ENCODE peak calls at places on chromosome 14, in seven cellular contexts. X, B, G, U, O, F and H are unnamed samples.

GRCh38 chr14:73732006-73732405 is 17.8 kb upstream of the PNMA1 start:
- DNase-seq in O (no peak), G (no peak), F (no peak), U (no peak), X (no peak), B (no peak), H (no peak)

GRCh38 chr14:24392327-24393098 is 6.3 kb upstream of the NYNRIN start:
- DNase-seq in B (no peak), X (peak), O (no peak), U (no peak), G (no peak), F (peak), H (no peak)

GRCh38 chr14:64628940-64629403 is 75.3 kb upstream of the PLEKHG3 start:
- DNase-seq in B (no peak), F (peak), O (no peak), G (no peak), X (no peak), U (no peak), H (no peak)

GRCh38 chr14:59632381-59632780 is 55.8 kb upstream of the CCDC175 start:
- DNase-seq in O (no peak), G (peak), X (peak), B (peak), U (peak), F (peak), H (peak)

GRCh38 chr14:54166049-54166950 is 209.7 kb upstream of the BMP4 start:
- DNase-seq in F (peak), X (no peak), G (no peak), O (no peak), B (no peak), U (no peak), H (no peak)

GRCh38 chr14:68791078-68791983 is 1.5 kb downstream of the ZFP36L1 start:
- DNase-seq in X (peak), O (no peak), F (peak), G (no peak), U (no peak), B (no peak), H (peak)

GRCh38 chr14:94638330-94638729 is 26.1 kb downstream of the SERPINA3 start:
- DNase-seq in G (no peak), B (no peak), U (no peak), F (no peak), O (no peak), X (no peak), H (no peak)

GRCh38 chr14:99899578-99900178 is 106.5 kb downstream of the EML1 start:
- DNase-seq in F (peak), B (no peak), G (no peak), X (no peak), O (no peak), U (no peak), H (no peak)

GRCh38 chr14:63773504-63773903 is 45.6 kb upstream of the SGPP1 start:
- DNase-seq in U (no peak), G (no peak), X (no peak), F (no peak), O (no peak), B (no peak), H (no peak)

GRCh38 chr14:105317546-105317945 is 3.0 kb downstream of the PACS2 start:
- DNase-seq in O (peak), X (no peak), B (no peak), F (no peak), G (no peak), U (no peak), H (peak)

GRCh38 chr14:49505026-49505766 is 81.0 kb downstream of the RPS29 start:
- DNase-seq in F (peak), X (no peak), G (no peak), B (no peak), U (no peak), O (no peak), H (no peak)

GRCh38 chr14:98853063-98853729 is 418.8 kb downstream of the BCL11B start:
- DNase-seq in O (no peak), G (no peak), U (no peak), B (no peak), F (no peak), X (no peak), H (no peak)

GRCh38 chr14:26528415-26529182 is 69.2 kb downstream of the NOVA1 start:
- DNase-seq in B (no peak), O (no peak), F (no peak), X (peak), U (no peak), G (no peak), H (no peak)

GRCh38 chr14:28635387-28635786 is 131.2 kb upstream of the FOXG1 start:
- DNase-seq in X (no peak), G (peak), O (no peak), U (peak), B (peak), F (peak), H (no peak)

GRCh38 chr14:23601845-23602180 is 23.2 kb upstream of the JPH4 start:
- DNase-seq in U (no peak), B (no peak), F (no peak), G (peak), X (no peak), O (no peak), H (no peak)

GRCh38 chr14:95515080-95515489 is 1.4 kb downstream of the SYNE3 start:
- DNase-seq in F (no peak), O (peak), X (no peak), B (no peak), G (no peak), U (peak), H (peak)

GRCh38 chr14:61598980-61599379 is 96.3 kb upstream of the HIF1A start:
- DNase-seq in O (no peak), U (no peak), X (no peak), B (no peak), F (no peak), G (peak), H (peak)

GRCh38 chr14:81303258-81303935 is 82.6 kb upstream of the GTF2A1 start:
- DNase-seq in F (peak), B (no peak), O (peak), G (peak), X (peak), U (no peak), H (peak)

GRCh38 chr14:73258845-73259611 is 21.7 kb downstream of the PAPLN start:
- DNase-seq in O (peak), X (no peak), G (no peak), U (no peak), F (no peak), B (no peak), H (no peak)

GRCh38 chr14:26773906-26774593 is 176.2 kb upstream of the NOVA1 start:
- DNase-seq in O (no peak), F (peak), B (no peak), U (no peak), X (no peak), G (no peak), H (no peak)

GRCh38 chr14:53389207-53389606 is 236.1 kb upstream of the DDHD1 start:
- DNase-seq in U (no peak), O (no peak), F (peak), G (no peak), X (no peak), B (no peak), H (no peak)

GRCh38 chr14:29798078-29798477 is 129.6 kb downstream of the PRKD1 start:
- DNase-seq in F (no peak), B (no peak), O (no peak), G (no peak), U (no peak), X (no peak), H (no peak)

GRCh38 chr14:100237735-100238418 is 1.1 kb upstream of the YY1 start:
- DNase-seq in U (no peak), G (peak), B (peak), X (peak), O (no peak), F (peak), H (peak)

GRCh38 chr14:52463375-52463774 is 88.9 kb downstream of the TXNDC16 start:
- DNase-seq in X (no peak), U (no peak), G (no peak), F (no peak), B (no peak), O (no peak), H (no peak)

GRCh38 chr14:20632831-20633771 is 8.4 kb downstream of the OR6S1 start:
- DNase-seq in F (peak), O (peak), U (peak), X (peak), G (peak), B (peak), H (peak)

GRCh38 chr14:99327050-99327449 is 55.1 kb upstream of the BCL11B start:
- DNase-seq in F (no peak), O (no peak), B (no peak), U (no peak), X (peak), G (no peak), H (no peak)

GRCh38 chr14:80575763-80576162 is 364.5 kb upstream of the DIO2 start:
- DNase-seq in X (no peak), G (no peak), B (no peak), F (peak), O (no peak), U (no peak), H (no peak)

GRCh38 chr14:26394114-26394855 is 203.5 kb downstream of the NOVA1 start:
- DNase-seq in G (no peak), U (no peak), B (no peak), F (peak), O (no peak), X (no peak), H (no peak)

GRCh38 chr14:34693228-34693939 is 21.0 kb downstream of the CFL2 start:
- DNase-seq in U (no peak), G (peak), X (peak), F (peak), B (no peak), O (no peak), H (peak)

GRCh38 chr14:20381341-20381740 is 32.0 kb downstream of the TEP1 start:
- DNase-seq in X (no peak), G (no peak), B (no peak), U (no peak), O (no peak), F (no peak), H (no peak)

GRCh38 chr14:42513837-42514236 is 907.2 kb downstream of the LRFN5 start:
- DNase-seq in X (no peak), F (no peak), B (no peak), U (no peak), G (no peak), O (no peak), H (no peak)

GRCh38 chr14:54685286-54685845 is 118.4 kb downstream of the SAMD4A start:
- DNase-seq in O (no peak), U (no peak), B (no peak), G (no peak), X (no peak), F (no peak), H (no peak)

GRCh38 chr14:68584786-68585185 is 208.1 kb downstream of the ZFP36L1 start:
- DNase-seq in G (no peak), F (no peak), B (no peak), O (no peak), X (no peak), U (no peak), H (no peak)

GRCh38 chr14:63650336-63650952 is 8.8 kb upstream of the WDR89 start:
- DNase-seq in F (no peak), G (no peak), U (no peak), O (no peak), X (no peak), B (no peak), H (peak)

GRCh38 chr14:38961136-38961535 is 141.9 kb downstream of the SEC23A start:
- DNase-seq in X (no peak), O (no peak), F (no peak), U (no peak), B (no peak), G (no peak), H (no peak)

GRCh38 chr14:50059773-50060629 is 56.4 kb downstream of the VCPKMT start:
- DNase-seq in F (no peak), G (peak), O (no peak), X (peak), U (no peak), B (no peak), H (no peak)

GRCh38 chr14:37251778-37252177 is 54.0 kb downstream of the MIPOL1 start:
- DNase-seq in U (no peak), G (peak), F (peak), B (no peak), O (no peak), X (no peak), H (no peak)

GRCh38 chr14:76599141-76599540 is 162.1 kb upstream of the VASH1 start:
- DNase-seq in U (no peak), O (no peak), X (no peak), F (no peak), G (no peak), B (no peak), H (no peak)

GRCh38 chr14:70709726-70710382 is 68.1 kb downstream of the TTC9 start:
- DNase-seq in B (no peak), U (no peak), G (peak), X (no peak), O (no peak), F (peak), H (no peak)

GRCh38 chr14:104700747-104701215 is 11.4 kb downstream of the INF2 start:
- DNase-seq in U (no peak), G (no peak), O (no peak), X (no peak), B (no peak), F (no peak), H (no peak)

GRCh38 chr14:93156693-93157369 is 27.9 kb downstream of the MOAP1 start:
- DNase-seq in F (peak), G (no peak), X (no peak), O (peak), U (no peak), B (no peak), H (no peak)
- TF ChIP-seq CTCF in F (no peak), G (no peak), X (no peak), O (no peak), U (no peak), B (no peak), H (no peak)

GRCh38 chr14:22039938-22040780 is 366.5 kb upstream of the OR4E1 start:
- DNase-seq in G (peak), X (no peak), B (peak), F (peak), O (no peak), U (no peak), H (peak)
- TF ChIP-seq CTCF in G (peak), X (peak), B (peak), F (peak), O (peak), U (peak), H (peak)

GRCh38 chr14:75383721-75384120 is 44.1 kb upstream of the JDP2 start:
- DNase-seq in G (no peak), O (no peak), B (no peak), F (no peak), U (no peak), X (no peak), H (no peak)
- TF ChIP-seq CTCF in G (no peak), O (no peak), B (no peak), F (no peak), U (no peak), X (no peak), H (no peak)

DNA sequence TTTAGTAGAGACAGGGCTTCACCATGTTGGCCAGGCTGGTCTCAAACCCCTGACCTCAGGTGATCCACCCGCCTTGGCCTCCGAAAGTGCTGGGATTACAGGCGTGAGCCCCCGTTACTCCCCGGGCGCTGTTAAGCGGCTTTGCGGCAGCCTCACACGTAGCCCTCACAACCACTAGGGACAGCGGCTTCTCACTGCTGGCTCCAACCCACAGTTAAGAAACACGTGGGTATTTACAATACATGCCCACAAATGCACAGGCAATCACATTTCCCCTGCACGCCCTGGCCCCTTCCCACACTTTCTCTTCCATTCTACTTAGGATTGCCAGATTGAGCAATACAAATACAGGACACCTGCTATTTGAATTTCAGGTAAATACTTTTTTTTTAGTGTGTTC is 37.0 kb upstream of the EIF5 start:
- DNase-seq in X (no peak), O (no peak), U (no peak), G (no peak), B (no peak), F (no peak), H (no peak)
- TF ChIP-seq CTCF in X (no peak), O (no peak), U (peak), G (peak), B (no peak), F (peak), H (no peak)